ENCODE peak calls at places on chromosomes 1 and 21, in four cellular contexts. C is HepG2, N is HCT116, B is K562. L is an unnamed sample.

GRCh38 chr1:58718435-58718834 is 18.6 kb upstream of the MYSM1 start:
- DNase-seq in B (no peak), C (no peak), N (no peak), L (no peak)

GRCh38 chr21:25791321-25791720 is 56.5 kb downstream of the GABPA start:
- DNase-seq in B (no peak), C (peak; percentile 7), N (peak; percentile 7), L (no peak)

GRCh38 chr1:17912491-17912890 is 157.4 kb downstream of the ACTL8 start:
- DNase-seq in N (no peak), C (no peak), B (no peak), L (no peak)

GRCh38 chr1:111769517-111770146 is 13.9 kb downstream of the DDX20 start:
- DNase-seq in N (peak; percentile 48), B (peak; percentile 65), C (peak; percentile 65), L (peak; percentile 18)

GRCh38 chr1:165910764-165911421 is 83.5 kb downstream of the UCK2 start:
- DNase-seq in N (no peak), B (no peak), C (peak; percentile 90), L (no peak)

GRCh38 chr1:159338018-159338417 is 35.9 kb downstream of the FCER1A start:
- DNase-seq in N (no peak), C (no peak), B (no peak), L (no peak)

GRCh38 chr1:186250529-186250928 is 124.5 kb downstream of the TPR start:
- DNase-seq in B (no peak), C (no peak), N (no peak), L (no peak)

GRCh38 chr21:43727571-43728466 is 8.9 kb downstream of the PDXK start:
- DNase-seq in B (no peak), C (peak; percentile 39), N (no peak), L (no peak)

GRCh38 chr1:220563564-220563963 is 35.6 kb downstream of the MARK1 start:
- DNase-seq in N (no peak), B (no peak), C (no peak), L (no peak)

GRCh38 chr1:154796303-154796892 is 73.7 kb downstream of the KCNN3 start:
- DNase-seq in C (no peak), N (no peak), B (no peak), L (no peak)

GRCh38 chr1:154998818-154999650 is 3.6 kb upstream of the ZBTB7B start:
- DNase-seq in B (peak; percentile 69), N (peak; percentile 79), C (no peak), L (no peak)

GRCh38 chr1:157404063-157404501 is 148.2 kb downstream of the FCRL5 start:
- DNase-seq in N (no peak), B (no peak), C (no peak), L (no peak)

GRCh38 chr1:193606035-193606434 is 419.6 kb upstream of the B3GALT2 start:
- DNase-seq in C (no peak), B (no peak), N (no peak), L (no peak)

GRCh38 chr1:89610457-89610991 is 22.4 kb upstream of the LRRC8C start:
- DNase-seq in C (no peak), N (no peak), B (no peak), L (no peak)

GRCh38 chr1:228315945-228316588 is 90.6 kb downstream of the TRIM11 start:
- DNase-seq in N (no peak), C (no peak), B (peak; percentile 83), L (no peak)
- TF ChIP-seq TCF7L2 in N (no peak), C (no peak), B (no peak), L (no peak)

DNA sequence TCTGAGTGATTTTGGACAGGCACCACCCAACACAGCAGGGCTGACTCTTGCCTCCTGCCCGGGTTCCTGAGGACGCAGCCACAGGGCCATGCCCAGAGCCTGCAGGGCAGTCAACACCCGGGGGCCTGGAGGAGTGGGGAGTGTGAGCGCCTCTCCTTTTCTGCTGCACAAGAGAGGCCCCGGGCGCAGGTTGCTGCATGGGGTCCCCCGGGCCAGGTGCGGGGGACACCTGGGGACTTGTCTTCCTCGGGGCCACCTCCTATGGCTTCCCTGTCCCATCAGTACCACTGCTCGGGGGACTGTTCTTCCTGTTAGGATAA is 6.9 kb upstream of the TTC34 start:
- DNase-seq in B (no peak), C (no peak), N (no peak), L (no peak)
- H3K9me3 ChIP-seq in B (no peaks in the 10 kb centered on the region), C (no peaks in the 10 kb centered on the region), N (peaks cover 3% of the 10 kb centered on the region), L (no peaks in the 10 kb centered on the region)

DNA sequence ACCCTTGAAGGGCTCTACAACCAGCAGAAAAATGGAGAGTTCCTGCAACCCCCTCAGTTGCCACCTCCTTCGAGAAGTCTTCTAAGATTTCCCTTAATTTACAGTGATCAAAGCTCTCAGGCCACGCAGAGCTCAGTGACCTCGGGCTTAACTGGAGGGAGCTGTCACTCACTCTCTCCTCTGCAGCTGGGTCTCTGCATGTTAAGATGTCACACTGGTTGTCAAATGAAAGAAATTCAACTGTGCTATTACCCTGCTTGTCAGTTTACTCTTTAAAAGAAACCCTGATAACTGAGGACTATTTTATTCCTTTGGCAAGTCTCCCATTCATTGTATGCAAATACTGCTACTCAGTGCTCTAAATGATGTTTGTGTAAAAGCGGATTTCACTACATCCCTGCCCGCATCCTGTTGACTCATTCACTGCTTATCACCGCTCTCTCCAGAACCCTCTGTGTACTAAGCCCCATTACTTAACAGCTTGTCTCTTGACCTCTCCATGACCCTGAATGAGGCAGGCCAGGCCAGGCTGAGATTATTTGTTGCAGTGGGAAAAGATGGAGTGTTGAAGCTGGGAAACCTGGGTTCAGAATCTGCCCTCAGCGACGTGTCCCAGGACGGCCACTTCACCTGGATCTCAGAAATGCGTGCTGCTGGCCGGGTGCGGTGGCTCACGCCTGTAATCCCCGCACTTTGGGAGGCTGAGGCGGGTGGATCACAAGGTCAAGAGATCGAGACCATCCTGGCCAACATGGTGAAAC is 13.7 kb downstream of the DHRS3 start:
- DNase-seq in B (peak; percentile 93), N (peak; percentile 76), C (peak; percentile 95), L (peak; percentile 91)
- H3K27ac ChIP-seq in B (peak overlapping the region; percentile 81), N (peak overlapping the region; percentile 42), C (no peak overlapping the region), L (peak overlapping the region; percentile 96)

DNA sequence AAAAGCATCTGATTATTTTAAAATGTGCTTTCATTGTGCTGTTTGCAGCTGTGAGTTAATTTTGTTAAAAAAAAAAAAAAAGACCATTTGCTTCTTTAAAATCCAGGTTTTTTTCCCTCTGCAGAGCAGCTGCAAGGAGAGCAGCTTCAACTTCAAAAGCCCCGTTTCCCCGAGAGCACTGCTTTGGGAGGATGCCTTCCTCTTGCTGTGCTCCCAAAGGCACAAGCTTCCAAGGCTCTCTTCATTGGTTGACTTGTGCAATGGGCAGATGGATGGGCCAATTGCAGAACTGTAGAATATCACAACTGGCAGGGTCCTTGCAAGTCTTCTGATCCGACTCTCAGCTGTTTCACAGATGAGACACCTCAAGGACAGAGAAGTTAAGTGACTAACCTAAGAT is 459.1 kb upstream of the PKN2 start:
- DNase-seq in C (no peak), B (no peak), N (no peak), L (no peak)
- TF ChIP-seq TCF7L2 in C (no peak), B (no peak), N (no peak), L (no peak)

DNA sequence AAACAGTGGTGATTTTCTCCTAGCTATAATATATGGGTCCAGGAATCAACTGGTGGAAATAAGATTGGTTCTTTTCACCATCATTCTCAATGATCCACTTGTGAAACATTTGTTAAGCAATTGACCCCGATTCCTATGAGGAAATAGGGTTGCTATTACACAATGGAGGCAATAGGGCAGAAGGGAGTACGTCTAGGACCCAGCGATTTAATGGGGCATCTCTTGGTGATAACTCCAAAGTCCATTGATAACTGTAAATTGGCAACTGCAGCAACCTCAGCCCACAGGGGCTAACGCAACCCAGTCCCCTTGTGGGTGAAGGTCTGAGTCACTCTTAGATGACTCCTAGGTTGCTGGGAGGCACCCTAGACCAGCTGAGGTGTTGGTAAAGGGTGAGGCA is 62.5 kb upstream of the BARHL2 start:
- DNase-seq in B (no peak), C (no peak), N (no peak), L (no peak)
- H3K9me3 ChIP-seq in B (no peaks in the 10 kb centered on the region), C (no peaks in the 10 kb centered on the region), N (no peaks in the 10 kb centered on the region), L (no peaks in the 10 kb centered on the region)

DNA sequence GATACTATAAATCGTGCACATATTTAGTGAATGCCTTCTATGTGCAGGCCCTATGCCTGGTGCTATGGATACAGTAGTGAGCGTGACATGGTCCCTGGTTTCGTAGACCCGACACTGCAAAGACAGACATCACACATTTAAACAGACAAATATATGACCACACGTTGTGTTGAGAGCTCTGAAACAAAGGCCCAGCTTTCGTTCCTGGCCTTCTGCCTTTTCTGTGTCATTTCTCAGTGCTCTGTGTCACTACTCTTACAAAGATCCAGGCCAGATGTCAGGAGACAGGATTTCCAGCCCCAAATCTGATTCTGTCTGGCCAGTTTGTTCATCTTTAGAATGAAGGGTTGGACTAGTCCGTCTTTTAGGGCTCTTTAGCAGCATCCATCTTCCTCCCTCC is 19.3 kb upstream of the TRABD2B start:
- DNase-seq in C (no peak), B (no peak), N (no peak), L (no peak)
- H3K27ac ChIP-seq in C (no peak overlapping the region), B (no peak overlapping the region), N (no peak overlapping the region), L (no peak overlapping the region)

GRCh38 chr1:30447080-30447479 is 276.3 kb downstream of the MATN1 start:
- DNase-seq in B (no peak), C (no peak), N (no peak), L (no peak)

GRCh38 chr1:30446100-30446499 is 277.3 kb downstream of the MATN1 start:
- DNase-seq in N (no peak), B (no peak), C (no peak), L (no peak)

GRCh38 chr1:30449003-30449402 is 274.4 kb downstream of the MATN1 start:
- DNase-seq in C (no peak), B (no peak), N (no peak), L (no peak)

GRCh38 chr1:30446508-30446907 is 276.9 kb downstream of the MATN1 start:
- DNase-seq in B (no peak), C (no peak), N (no peak), L (no peak)

DNA sequence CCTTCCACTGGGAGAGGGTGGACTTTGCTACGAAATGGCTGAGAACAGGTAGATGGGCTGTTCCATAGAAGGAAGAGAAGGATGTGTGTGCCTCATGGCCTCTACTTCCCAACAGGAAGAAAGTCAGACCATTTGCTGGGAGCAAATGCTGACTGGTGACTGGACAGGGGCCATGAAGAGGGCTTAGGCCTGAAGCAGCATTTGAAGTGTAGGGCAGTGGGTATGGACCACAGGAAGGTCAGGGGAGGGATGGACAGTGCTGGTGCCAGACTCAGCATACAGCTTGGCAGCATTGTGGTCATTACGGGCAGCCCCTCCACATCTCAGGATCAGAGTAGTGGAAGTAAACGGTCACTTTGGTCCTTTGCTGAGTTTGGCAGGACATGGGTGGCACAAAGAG is 275.7 kb downstream of the MATN1 start:
- DNase-seq in N (no peak), B (no peak), C (no peak), L (no peak)
- TF ChIP-seq TCF7L2 in N (no peak), B (no peak), C (no peak), L (no peak)

L was measured in Panc1.